ENCODE peak calls at places on chromosomes 7 and 10, in four cellular contexts. C is cardiac fibroblast, O is fibroblast of lung, B is WERI-Rb-1. I is an unnamed sample.

GRCh38 chr7:119413314-119413805 is 859.6 kb upstream of the KCND2 start:
- DNase-seq in C (no peak), O (no peak), B (no peak), I (no peak)

GRCh38 chr10:97456034-97456685 is 10.2 kb downstream of the ZDHHC16 start:
- DNase-seq in C (no peak), O (no peak), B (no peak), I (no peak)

GRCh38 chr7:29457141-29457561 is 106.5 kb upstream of the PRR15 start:
- DNase-seq in C (no peak), O (no peak), B (no peak), I (no peak)

GRCh38 chr7:124032369-124033092 is at the start of gene TMEM229A:
- DNase-seq in C (peak), O (peak), B (peak), I (peak)

GRCh38 chr7:90320801-90321494 is at the start of gene FAM237B:
- DNase-seq in C (peak), O (peak), B (no peak), I (peak)

GRCh38 chr10:125441151-125441550 is 241.8 kb downstream of the TEX36 start:
- DNase-seq in C (peak), O (peak), B (no peak), I (no peak)

GRCh38 chr7:1607001-1607400 is 37.2 kb upstream of the PSMG3 start:
- DNase-seq in C (no peak), O (no peak), B (no peak), I (no peak)

GRCh38 chr7:92809397-92810241 is 26.8 kb downstream of the CDK6 start:
- DNase-seq in C (peak), O (peak), B (no peak), I (peak)

GRCh38 chr10:16182688-16183087 is 254.1 kb upstream of the PTER start:
- DNase-seq in C (no peak), O (no peak), B (no peak), I (no peak)

GRCh38 chr7:66353547-66353946 is 148.4 kb downstream of the TPST1 start:
- DNase-seq in C (peak), O (peak), B (no peak), I (no peak)

GRCh38 chr10:70564113-70564725 is 38.3 kb downstream of the PRF1 start:
- DNase-seq in C (no peak), O (no peak), B (no peak), I (no peak)

DNA sequence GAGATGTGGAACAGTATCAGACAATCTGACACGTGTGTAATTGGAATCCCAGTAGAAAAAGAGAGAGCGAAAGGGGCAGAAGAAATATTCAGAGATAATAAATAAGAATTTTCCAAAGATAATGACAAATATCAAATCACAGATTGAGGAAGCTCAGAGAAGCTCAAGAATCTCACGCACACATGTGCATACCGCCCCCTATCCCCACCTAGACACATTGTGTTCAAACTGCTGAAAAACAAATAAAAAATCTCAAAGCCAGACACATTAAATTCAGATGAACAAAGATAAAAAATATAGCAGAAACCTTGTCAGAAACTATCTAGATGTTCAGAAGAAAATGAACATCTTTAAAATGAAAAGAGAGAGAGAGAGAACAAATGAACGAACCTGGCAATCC is 17.2 kb downstream of the SFR1 start:
- DNase-seq in C (peak), O (peak), B (no peak), I (no peak)
- TF ChIP-seq CTCF in C (peak), O (peak), B (peak), I (peak)

DNA sequence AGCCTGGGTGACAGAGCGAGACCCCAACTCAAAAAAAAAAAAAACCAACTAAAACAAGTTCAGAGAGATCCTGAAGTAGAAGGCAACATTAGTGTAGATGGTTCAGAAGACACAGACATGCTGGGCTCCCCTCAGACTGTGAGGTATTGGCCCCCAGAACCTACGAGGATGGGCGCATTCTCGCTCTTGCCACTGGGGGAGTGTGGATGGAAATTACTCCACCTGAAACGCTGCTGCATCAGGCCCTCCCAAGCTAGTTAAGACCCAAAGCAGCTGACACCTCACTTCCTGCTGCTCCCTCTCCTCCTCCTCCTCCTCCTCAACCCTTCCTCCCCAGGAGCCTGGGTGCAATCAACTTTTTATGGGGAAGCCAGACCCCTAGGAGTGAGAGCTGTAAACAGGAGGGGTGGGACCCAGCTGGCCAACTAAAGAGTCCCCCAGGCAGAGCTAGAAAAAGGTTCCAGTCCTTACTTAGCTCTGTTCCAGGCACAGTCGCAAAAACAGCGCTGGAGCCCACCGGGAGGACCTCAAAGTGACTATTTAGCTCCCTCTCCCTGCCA is 7.4 kb downstream of the SH3PXD2A start:
- DNase-seq in C (no peak), O (no peak), B (peak), I (no peak)
- TF ChIP-seq CTCF in C (peak), O (no peak), B (peak), I (no peak)

GRCh38 chr7:43763183-43763582 is 4.7 kb downstream of the BLVRA start:
- DNase-seq in C (no peak), O (no peak), B (no peak), I (no peak)
- TF ChIP-seq CTCF in C (no peak), O (no peak), B (no peak), I (peak)

GRCh38 chr7:148110097-148110868 is 480.3 kb upstream of the C7orf33 start:
- DNase-seq in C (no peak), O (no peak), B (peak), I (no peak)
- TF ChIP-seq CTCF in C (no peak), O (no peak), B (peak), I (no peak)

DNA sequence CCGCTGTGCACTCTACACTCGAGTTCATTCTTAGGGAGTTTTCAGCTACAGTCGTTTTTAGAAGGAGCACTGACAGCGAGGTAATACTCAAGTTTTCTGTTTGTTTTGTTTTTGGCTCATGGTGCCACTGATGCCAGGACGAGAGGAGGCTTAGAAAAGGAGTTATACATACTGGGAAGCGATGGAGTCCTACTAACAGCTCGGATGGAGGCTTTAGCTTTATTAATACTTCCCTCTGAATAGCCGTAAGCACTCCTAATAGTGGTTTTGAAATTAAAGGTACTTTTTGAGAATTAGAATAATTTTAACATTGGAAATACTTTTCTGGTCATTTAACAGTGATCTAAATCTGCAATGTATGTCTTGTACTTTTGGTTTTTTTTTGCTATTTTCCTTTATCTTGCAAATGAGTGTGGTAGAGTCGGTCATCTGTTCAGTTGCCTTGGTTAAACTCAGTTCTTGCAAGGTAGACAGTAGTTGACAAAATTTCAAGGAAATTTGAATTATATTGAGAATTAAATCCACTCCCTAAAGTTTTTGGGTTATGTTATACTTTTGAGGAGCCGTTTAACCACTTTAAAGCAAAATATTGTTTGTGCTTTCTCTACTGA is 1.4 kb downstream of the HBP1 start:
- DNase-seq in C (no peak), O (no peak), B (no peak), I (no peak)
- TF ChIP-seq CTCF in C (no peak), O (no peak), B (no peak), I (no peak)

GRCh38 chr10:22617516-22617915 is 96.9 kb downstream of the PIP4K2A start:
- DNase-seq in C (no peak), O (no peak), B (no peak), I (no peak)
- TF ChIP-seq CTCF in C (no peak), O (no peak), B (no peak), I (no peak)

GRCh38 chr10:76309744-76310441 is 878.5 kb downstream of the LRMDA start:
- DNase-seq in C (peak), O (peak), B (peak), I (no peak)

GRCh38 chr10:76310681-76311080 is 879.3 kb downstream of the LRMDA start:
- DNase-seq in C (no peak), O (no peak), B (no peak), I (no peak)

GRCh38 chr10:76308946-76309529 is 877.6 kb downstream of the LRMDA start:
- DNase-seq in C (no peak), O (no peak), B (peak), I (no peak)

GRCh38 chr10:76315240-76315639 is 883.8 kb downstream of the LRMDA start:
- DNase-seq in C (no peak), O (no peak), B (no peak), I (no peak)

GRCh38 chr10:76311752-76312699 is 880.6 kb downstream of the LRMDA start:
- DNase-seq in C (peak), O (peak), B (peak), I (peak)
- TF ChIP-seq CTCF in C (peak), O (peak), B (peak), I (peak)

DNA sequence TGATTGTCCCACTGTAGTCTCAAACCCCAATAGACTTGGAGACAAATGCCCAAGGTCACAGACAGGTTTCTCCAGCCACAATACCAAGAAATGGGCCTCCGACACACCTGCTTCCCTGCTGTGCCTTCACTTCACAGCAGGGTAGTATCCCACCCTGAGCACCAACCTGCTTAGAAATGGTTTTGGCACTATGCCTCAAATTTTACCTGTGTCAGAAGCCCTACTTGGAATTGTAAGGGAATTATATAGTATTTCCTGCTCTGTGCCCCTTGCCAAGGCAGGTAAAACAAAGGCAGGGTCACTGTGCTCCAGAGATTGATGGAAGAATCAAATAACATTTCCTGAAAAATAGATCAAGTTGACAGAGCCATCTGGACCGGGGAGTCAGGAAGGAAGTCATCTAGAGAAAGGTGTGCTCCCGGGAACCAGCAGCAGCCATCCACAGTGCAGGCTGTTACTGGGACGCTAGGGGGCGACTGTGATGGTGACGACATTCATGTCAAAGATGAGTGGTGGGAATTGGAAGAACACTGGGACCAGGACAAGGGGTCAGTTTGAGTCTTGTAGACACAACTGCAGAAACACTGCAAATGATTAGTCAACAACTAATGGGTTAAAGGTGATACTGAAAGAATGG is 117.8 kb upstream of the AKR1E2 start:
- DNase-seq in C (no peak), O (no peak), B (peak), I (no peak)
- TF ChIP-seq CTCF in C (peak), O (peak), B (peak), I (peak)

GRCh38 chr10:119199231-119199992 is 8.0 kb upstream of the GRK5 start:
- DNase-seq in C (peak), O (peak), B (peak), I (peak)

GRCh38 chr10:119201233-119201632 is 6.1 kb upstream of the GRK5 start:
- DNase-seq in C (no peak), O (no peak), B (no peak), I (no peak)

GRCh38 chr10:119203006-119203405 is 4.4 kb upstream of the GRK5 start:
- DNase-seq in C (peak), O (peak), B (no peak), I (no peak)

GRCh38 chr10:119197921-119198320 is 9.4 kb upstream of the GRK5 start:
- DNase-seq in C (peak), O (peak), B (no peak), I (no peak)

GRCh38 chr10:119198438-119198837 is 8.9 kb upstream of the GRK5 start:
- DNase-seq in C (peak), O (no peak), B (peak), I (peak)
- TF ChIP-seq CTCF in C (peak), O (peak), B (peak), I (peak)

I was measured in GM13976.